ENCODE peak calls at places on chromosomes 4 and X, in four cellular contexts. I is aorta, U is lower leg skin, V is adrenal gland. L is an unnamed sample.

GRCh38 chr4:15914291-15914690 is 24.2 kb downstream of the FGFBP1 start:
- DNase-seq in I (no peak), V (no peak), U (no peak), L (no peak)

GRCh38 chr4:9685692-9686091 is 95.7 kb upstream of the DRD5 start:
- DNase-seq in I (no peak), V (no peak), U (no peak), L (no peak)

GRCh38 chr4:52037730-52038108 is 380 bp downstream of the SGCB start:
- DNase-seq in U (no peak), V (peak; percentile 21), I (peak; percentile 80), L (peak; percentile 7)

GRCh38 chr4:153232768-153233167 is 28.5 kb downstream of the TRIM2 start:
- DNase-seq in U (no peak), V (no peak), I (no peak), L (no peak)

GRCh38 chr4:105158837-105159236 is 12.2 kb downstream of the TET2 start:
- DNase-seq in U (no peak), I (no peak), V (no peak), L (no peak)

GRCh38 chr4:108169639-108170038 is 907 bp upstream of the LEF1 start:
- DNase-seq in V (no peak), U (no peak), I (no peak), L (no peak)

GRCh38 chr4:40264995-40265909 is 68.4 kb downstream of the RHOH start:
- DNase-seq in V (no peak), I (no peak), U (no peak), L (no peak)

GRCh38 chr4:38236503-38236902 is 276.3 kb downstream of the PTTG2 start:
- DNase-seq in V (no peak), I (no peak), U (no peak), L (no peak)

GRCh38 chr4:53863163-53863562 is 201.2 kb downstream of the CHIC2 start:
- DNase-seq in I (no peak), V (no peak), U (no peak), L (no peak)

GRCh38 chrX:133649659-133650058 is 234.4 kb upstream of the GPC4 start:
- DNase-seq in U (no peak), I (no peak), V (no peak), L (no peak)

GRCh38 chrX:69024931-69025330 is 140.3 kb downstream of the PJA1 start:
- DNase-seq in U (peak; percentile 74), I (peak; percentile 87), V (peak; percentile 79), L (no peak)

GRCh38 chrX:110407910-110408545 is 49.4 kb downstream of the RTL9 start:
- DNase-seq in I (no peak), V (peak; percentile 65), U (peak; percentile 70), L (no peak)

GRCh38 chr4:153322791-153323190 is 21.7 kb upstream of the MND1 start:
- DNase-seq in I (no peak), V (no peak), U (no peak), L (no peak)

GRCh38 chr4:37827030-37827705 is 682 bp downstream of the PGM2 start:
- DNase-seq in V (peak; percentile 18), U (no peak), I (no peak), L (no peak)

GRCh38 chrX:63967541-63967940 is 182.5 kb upstream of the ARHGEF9 start:
- DNase-seq in I (no peak), V (no peak), U (no peak), L (no peak)

GRCh38 chr4:152169666-152170065 is 366.2 kb downstream of the FBXW7 start:
- DNase-seq in I (no peak), U (no peak), V (no peak), L (no peak)

GRCh38 chr4:1010522-1011021 is 854 bp upstream of the FGFRL1 start:
- DNase-seq in V (peak; percentile 88), I (peak; percentile 92), U (peak; percentile 79), L (no peak)

GRCh38 chr4:142563682-142564291 is 282.3 kb downstream of the INPP4B start:
- DNase-seq in U (no peak), I (no peak), V (no peak), L (no peak)

GRCh38 chr4:185637162-185637875 is 102.0 kb upstream of the PDLIM3 start:
- DNase-seq in U (no peak), I (no peak), V (no peak), L (no peak)

GRCh38 chr4:106369456-106370060 is 980 bp upstream of the GIMD1 start:
- DNase-seq in U (no peak), I (no peak), V (peak; percentile 30), L (peak; percentile 35)

GRCh38 chr4:610411-611261 is 14.7 kb upstream of the PDE6B start:
- DNase-seq in I (peak; percentile 62), U (peak; percentile 26), V (peak; percentile 41), L (no peak)

GRCh38 chr4:74189331-74190043 is 31.6 kb downstream of the MTHFD2L start:
- DNase-seq in I (no peak), U (no peak), V (no peak), L (no peak)

GRCh38 chrX:79138658-79139241 is 5.7 kb upstream of the GPR174 start:
- DNase-seq in I (no peak), U (no peak), V (no peak), L (peak; percentile 65)

GRCh38 chrX:48890296-48890925 is 7.2 kb downstream of the TIMM17B start:
- DNase-seq in V (no peak), U (no peak), I (peak; percentile 9), L (no peak)

GRCh38 chrX:48890934-48891401 is 6.6 kb downstream of the TIMM17B start:
- DNase-seq in I (no peak), V (no peak), U (no peak), L (no peak)

GRCh38 chrX:48893556-48894348 is 3.8 kb downstream of the TIMM17B start:
- DNase-seq in V (no peak), U (no peak), I (peak; percentile 59), L (no peak)

GRCh38 chrX:48892896-48893295 is 4.7 kb downstream of the TIMM17B start:
- DNase-seq in V (no peak), U (no peak), I (peak; percentile 45), L (no peak)

DNA sequence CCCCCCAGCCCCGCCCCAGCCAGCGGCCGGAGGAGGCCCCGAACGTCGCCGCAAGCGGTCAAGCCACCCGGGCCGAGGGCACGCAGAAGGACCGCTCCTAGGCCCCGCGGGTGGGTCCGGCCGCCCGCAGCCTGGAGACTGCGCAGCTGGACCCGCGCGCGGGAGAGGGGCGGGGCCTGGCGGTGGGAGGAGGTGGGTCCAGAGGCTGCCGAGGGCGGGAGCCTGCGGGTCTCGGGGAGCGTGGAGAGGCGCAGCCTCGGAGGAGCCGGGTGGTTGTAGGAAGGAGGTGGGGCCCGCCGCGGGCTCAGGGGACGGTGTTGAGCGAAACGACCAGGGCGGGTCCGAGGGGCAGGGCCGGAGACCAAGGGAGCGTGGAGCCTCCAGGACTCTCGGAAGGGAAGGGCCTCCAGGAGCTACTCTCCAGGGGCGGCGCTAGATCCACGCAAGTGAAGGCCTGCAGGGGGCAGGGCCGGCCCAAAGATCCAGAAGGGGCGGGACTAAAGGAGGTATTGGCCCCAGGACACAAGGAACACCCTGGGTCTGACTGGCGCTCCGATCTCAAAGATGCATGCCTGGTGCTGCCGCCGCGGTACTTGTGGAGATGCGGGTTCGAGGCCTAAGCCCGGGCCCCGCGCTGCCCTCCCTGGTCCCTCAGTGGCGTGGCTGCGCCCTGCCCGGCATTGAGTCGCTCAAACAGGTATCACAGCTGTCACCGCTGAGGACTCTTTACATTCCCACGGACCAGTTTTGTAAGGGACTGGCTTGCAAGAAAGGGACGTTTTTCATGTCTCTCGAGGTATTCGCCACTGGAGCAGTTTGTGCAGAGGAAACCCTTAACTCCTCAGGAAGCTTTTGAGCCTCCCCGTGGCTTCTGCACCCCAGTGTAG is 5.9 kb downstream of the TIMM17B start:
- DNase-seq in V (peak; percentile 88), U (peak; percentile 79), I (peak; percentile 93), L (peak; percentile 15)
- H3K4me3 ChIP-seq in V (peak overlapping the region; percentile 33), U (peak overlapping the region; percentile 25), I (peak overlapping the region; percentile 55), L (peak overlapping the region; percentile 52)

GRCh38 chr4:82586055-82586454 is 24.3 kb upstream of the TMEM150C start:
- DNase-seq in I (no peak), V (no peak), U (no peak), L (no peak)
- H3K4me3 ChIP-seq in I (no peak overlapping the region), V (no peak overlapping the region), U (no peak overlapping the region), L (no peak overlapping the region)

GRCh38 chrX:149629730-149630387 is 1.7 kb downstream of the TMEM185A start:
- DNase-seq in V (no peak), U (no peak), I (no peak), L (no peak)
- H3K4me3 ChIP-seq in V (no peak overlapping the region), U (no peak overlapping the region), I (no peak overlapping the region), L (no peak overlapping the region)

GRCh38 chrX:12954376-12954775 is 20.5 kb upstream of the TMSB4X start:
- DNase-seq in U (no peak), I (no peak), V (no peak), L (no peak)

GRCh38 chrX:12953420-12953819 is 21.5 kb upstream of the TMSB4X start:
- DNase-seq in U (no peak), V (no peak), I (no peak), L (no peak)

GRCh38 chrX:12955882-12956703 is 18.8 kb upstream of the TMSB4X start:
- DNase-seq in U (no peak), V (peak; percentile 53), I (peak; percentile 83), L (no peak)

GRCh38 chrX:12956704-12957541 is 18.0 kb upstream of the TMSB4X start:
- DNase-seq in V (no peak), I (no peak), U (no peak), L (no peak)

DNA sequence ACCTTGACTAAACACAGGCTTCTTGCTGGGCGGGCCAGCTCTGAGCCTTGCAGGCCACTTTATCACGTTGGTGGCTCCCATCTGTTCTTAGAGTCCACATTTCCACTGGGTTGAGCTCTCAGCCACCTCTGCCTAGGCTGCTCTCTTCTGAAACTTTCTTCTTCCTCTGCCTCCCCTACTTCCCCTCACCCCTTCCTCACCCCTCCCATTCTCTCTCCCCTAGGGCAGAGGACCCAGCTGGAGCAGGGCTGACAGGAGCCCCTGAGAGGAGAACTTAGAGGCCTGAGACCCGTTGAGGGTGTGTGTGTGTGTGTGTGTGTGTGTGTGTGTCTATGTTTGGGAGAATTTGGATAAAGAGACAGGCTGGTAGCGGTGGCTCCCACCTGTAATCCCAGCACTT is 19.9 kb upstream of the TMSB4X start:
- DNase-seq in V (no peak), I (no peak), U (no peak), L (no peak)
- H3K4me3 ChIP-seq in V (no peak overlapping the region), I (no peak overlapping the region), U (no peak overlapping the region), L (peak overlapping the region; percentile 21)

DNA sequence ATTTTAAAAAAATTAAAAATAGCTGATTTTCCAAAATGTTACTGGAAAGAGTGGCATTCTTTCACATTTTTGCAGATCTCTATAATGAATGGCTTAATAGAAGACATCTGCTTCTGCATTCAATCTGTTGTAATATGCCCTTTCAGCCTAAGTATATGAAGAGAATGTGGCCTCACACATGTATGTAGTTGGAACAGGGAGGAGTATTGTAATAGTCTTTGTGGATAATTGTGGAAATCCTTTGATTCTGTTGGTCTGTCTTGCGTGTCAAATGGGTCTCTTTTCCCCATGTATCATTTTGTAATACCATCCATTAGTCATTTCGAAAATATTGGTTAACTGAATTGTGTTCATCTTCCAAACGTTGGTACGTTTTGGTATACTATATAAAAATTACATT is 11.6 kb downstream of the TXLNG start:
- DNase-seq in V (no peak), I (no peak), U (no peak), L (no peak)
- H3K4me3 ChIP-seq in V (no peak overlapping the region), I (no peak overlapping the region), U (no peak overlapping the region), L (no peak overlapping the region)

DNA sequence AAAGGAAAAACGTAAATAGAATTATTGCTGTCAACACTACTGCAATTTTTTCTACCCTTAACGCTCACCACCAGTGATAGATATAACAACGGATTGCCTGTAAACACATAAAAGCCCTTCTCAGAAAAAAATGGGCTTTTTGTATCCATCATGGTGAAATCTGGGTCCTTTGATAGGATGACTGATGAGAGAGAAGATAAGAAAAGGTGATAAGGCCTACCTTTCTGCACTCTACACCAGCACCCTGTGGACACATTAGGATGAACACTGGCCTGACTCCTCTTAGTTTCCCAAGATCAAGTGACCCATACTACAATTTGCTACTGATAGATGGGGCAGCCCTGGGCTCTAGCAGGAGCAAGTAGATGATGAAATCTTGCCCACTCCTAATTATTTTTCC is 112.3 kb upstream of the RAP2C start:
- DNase-seq in U (no peak), I (no peak), V (no peak), L (no peak)
- H3K4me3 ChIP-seq in U (no peak overlapping the region), I (no peak overlapping the region), V (no peak overlapping the region), L (no peak overlapping the region)